ENCODE peak calls at places on chromosomes 13 and 19, in nine cellular contexts. One of them, this sample, is unnamed.

GRCh38 chr19:12937243-12938053 is 961 bp upstream of the CALR start:
- DNase-seq in IMR-90: no peak
- DNase-seq in GM23338: peak; percentile 91
- DNase-seq in K562: no peak
- DNase-seq in fibroblast of lung: no peak
- DNase-seq in astrocyte: no peak
- DNase-seq in keratinocyte: no peak
- DNase-seq in PC-3: peak; percentile 52
- DNase-seq in A549: no peak
- DNase-seq in this sample: peak; percentile 43

GRCh38 chr19:44005968-44006367 is 3.2 kb downstream of the ZNF230 start:
- DNase-seq in PC-3: no peak
- DNase-seq in astrocyte: no peak
- DNase-seq in A549: no peak
- DNase-seq in K562: no peak
- DNase-seq in IMR-90: peak; percentile 23
- DNase-seq in GM23338: no peak
- DNase-seq in keratinocyte: no peak
- DNase-seq in fibroblast of lung: no peak
- DNase-seq in this sample: no peak

GRCh38 chr19:53877361-53877766 is 4.6 kb upstream of the PRKCG start:
- DNase-seq in GM23338: peak; percentile 34
- DNase-seq in keratinocyte: no peak
- DNase-seq in astrocyte: no peak
- DNase-seq in K562: no peak
- DNase-seq in fibroblast of lung: peak; percentile 22
- DNase-seq in IMR-90: no peak
- DNase-seq in A549: no peak
- DNase-seq in PC-3: no peak
- DNase-seq in this sample: no peak

GRCh38 chr19:46076951-46077814 is 36.4 kb upstream of the IGFL4 start:
- DNase-seq in K562: peak; percentile 90
- DNase-seq in astrocyte: peak; percentile 62
- DNase-seq in A549: peak; percentile 95
- DNase-seq in GM23338: peak; percentile 97
- DNase-seq in IMR-90: peak; percentile 79
- DNase-seq in PC-3: peak; percentile 81
- DNase-seq in fibroblast of lung: peak; percentile 75
- DNase-seq in keratinocyte: no peak
- DNase-seq in this sample: peak; percentile 87

GRCh38 chr19:2441096-2441752 is 13.8 kb upstream of the TIMM13 start:
- DNase-seq in PC-3: no peak
- DNase-seq in keratinocyte: no peak
- DNase-seq in astrocyte: no peak
- DNase-seq in IMR-90: no peak
- DNase-seq in fibroblast of lung: no peak
- DNase-seq in K562: no peak
- DNase-seq in GM23338: no peak
- DNase-seq in A549: no peak
- DNase-seq in this sample: no peak

GRCh38 chr19:57719901-57720519 is 7.4 kb downstream of the ZNF671 start:
- DNase-seq in A549: no peak
- DNase-seq in astrocyte: no peak
- DNase-seq in keratinocyte: no peak
- DNase-seq in fibroblast of lung: no peak
- DNase-seq in PC-3: no peak
- DNase-seq in IMR-90: no peak
- DNase-seq in GM23338: no peak
- DNase-seq in K562: no peak
- DNase-seq in this sample: no peak

GRCh38 chr19:19527371-19527656 is 1.4 kb upstream of the YJEFN3 start:
- DNase-seq in keratinocyte: no peak
- DNase-seq in A549: no peak
- DNase-seq in fibroblast of lung: no peak
- DNase-seq in K562: no peak
- DNase-seq in IMR-90: no peak
- DNase-seq in PC-3: no peak
- DNase-seq in astrocyte: no peak
- DNase-seq in GM23338: no peak
- DNase-seq in this sample: no peak

GRCh38 chr19:16862826-16863405 is 25.9 kb upstream of the F2RL3 start:
- DNase-seq in astrocyte: no peak
- DNase-seq in K562: no peak
- DNase-seq in IMR-90: no peak
- DNase-seq in A549: no peak
- DNase-seq in GM23338: no peak
- DNase-seq in PC-3: no peak
- DNase-seq in keratinocyte: no peak
- DNase-seq in fibroblast of lung: no peak
- DNase-seq in this sample: no peak

GRCh38 chr13:104984296-104984818 is 1551.1 kb downstream of the EFNB2 start:
- DNase-seq in fibroblast of lung: peak; percentile 77
- DNase-seq in A549: no peak
- DNase-seq in GM23338: no peak
- DNase-seq in astrocyte: peak; percentile 71
- DNase-seq in keratinocyte: no peak
- DNase-seq in IMR-90: peak; percentile 12
- DNase-seq in K562: no peak
- DNase-seq in PC-3: peak; percentile 8
- DNase-seq in this sample: no peak

DNA sequence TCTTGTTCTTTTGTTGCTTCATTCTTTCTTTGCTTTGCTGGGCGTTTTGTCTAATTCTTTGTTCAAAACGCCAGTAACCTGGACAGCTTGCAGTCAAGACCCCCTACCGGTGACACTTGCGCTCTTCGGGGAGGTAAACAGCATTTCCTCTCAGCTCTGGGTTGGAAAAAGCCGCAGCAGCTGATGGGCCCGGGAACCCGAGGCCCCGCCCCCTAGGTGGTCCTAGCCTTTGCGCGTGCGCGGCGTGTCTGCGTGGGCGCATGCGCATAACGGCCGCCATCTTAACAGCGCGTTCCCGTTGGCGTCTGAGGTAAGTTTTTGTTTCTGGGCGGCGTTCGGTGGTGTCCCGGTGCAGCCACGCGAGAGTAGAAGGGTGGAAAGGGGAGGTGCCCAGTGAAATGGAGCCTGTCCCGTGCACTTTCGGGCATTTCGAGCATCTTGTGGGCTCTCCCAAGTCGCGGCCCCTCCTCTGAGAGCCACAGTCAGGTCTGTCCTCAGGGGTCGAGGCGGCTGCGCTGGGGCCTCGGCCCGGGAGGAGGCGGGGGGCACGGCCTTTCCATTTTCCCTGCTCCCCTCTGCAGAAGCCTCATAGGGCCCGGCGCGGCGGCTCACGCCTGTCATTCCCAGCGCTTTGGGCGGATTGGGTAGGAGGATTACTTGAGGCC is at the start of gene ZNF559:
- DNase-seq in IMR-90: peak; percentile 92
- DNase-seq in K562: peak; percentile 96
- DNase-seq in A549: peak; percentile 61
- DNase-seq in fibroblast of lung: peak; percentile 94
- DNase-seq in PC-3: peak; percentile 96
- DNase-seq in GM23338: peak; percentile 96
- DNase-seq in astrocyte: peak; percentile 91
- DNase-seq in keratinocyte: peak; percentile 78
- DNase-seq in this sample: peak; percentile 85
- TF ChIP-seq CTCF in IMR-90: peak; percentile 33
- TF ChIP-seq CTCF in K562: peak; percentile 37
- TF ChIP-seq CTCF in A549: no peak
- TF ChIP-seq CTCF in fibroblast of lung: peak; percentile 11
- TF ChIP-seq CTCF in PC-3: peak; percentile 38
- TF ChIP-seq CTCF in GM23338: peak; percentile 45
- TF ChIP-seq CTCF in astrocyte: peak; percentile 30
- TF ChIP-seq CTCF in keratinocyte: no peak
- TF ChIP-seq CTCF in this sample: peak; percentile 30

GRCh38 chr13:111536239-111536638 is 215.8 kb downstream of the TEX29 start:
- DNase-seq in GM23338: no peak
- DNase-seq in IMR-90: no peak
- DNase-seq in fibroblast of lung: no peak
- DNase-seq in PC-3: no peak
- DNase-seq in astrocyte: no peak
- DNase-seq in A549: no peak
- DNase-seq in K562: no peak
- DNase-seq in keratinocyte: no peak
- DNase-seq in this sample: no peak
- H3K4me2 ChIP-seq in GM23338: peak overlapping the region; percentile 75
- H3K4me2 ChIP-seq in IMR-90: no peak overlapping the region
- H3K4me2 ChIP-seq in fibroblast of lung: no peak overlapping the region
- H3K4me2 ChIP-seq in PC-3: no peak overlapping the region
- H3K4me2 ChIP-seq in astrocyte: no peak overlapping the region
- H3K4me2 ChIP-seq in A549: no peak overlapping the region
- H3K4me2 ChIP-seq in K562: no peak overlapping the region
- H3K4me2 ChIP-seq in keratinocyte: no peak overlapping the region
- H3K4me2 ChIP-seq in this sample: no peak overlapping the region

GRCh38 chr19:49541914-49542313 is 14.1 kb downstream of the RCN3 start:
- DNase-seq in keratinocyte: no peak
- DNase-seq in GM23338: no peak
- DNase-seq in K562: no peak
- DNase-seq in IMR-90: no peak
- DNase-seq in fibroblast of lung: no peak
- DNase-seq in PC-3: no peak
- DNase-seq in astrocyte: no peak
- DNase-seq in A549: no peak
- DNase-seq in this sample: no peak

GRCh38 chr19:49536921-49537462 is 9.2 kb downstream of the RCN3 start:
- DNase-seq in PC-3: no peak
- DNase-seq in keratinocyte: no peak
- DNase-seq in K562: no peak
- DNase-seq in astrocyte: no peak
- DNase-seq in A549: no peak
- DNase-seq in fibroblast of lung: no peak
- DNase-seq in GM23338: no peak
- DNase-seq in IMR-90: no peak
- DNase-seq in this sample: no peak

GRCh38 chr19:49542446-49542845 is 14.6 kb downstream of the RCN3 start:
- DNase-seq in PC-3: no peak
- DNase-seq in keratinocyte: no peak
- DNase-seq in IMR-90: no peak
- DNase-seq in GM23338: no peak
- DNase-seq in fibroblast of lung: no peak
- DNase-seq in K562: no peak
- DNase-seq in A549: no peak
- DNase-seq in astrocyte: no peak
- DNase-seq in this sample: no peak

GRCh38 chr19:49538643-49539042 is 10.8 kb downstream of the RCN3 start:
- DNase-seq in astrocyte: no peak
- DNase-seq in PC-3: no peak
- DNase-seq in fibroblast of lung: no peak
- DNase-seq in keratinocyte: no peak
- DNase-seq in GM23338: no peak
- DNase-seq in A549: no peak
- DNase-seq in IMR-90: no peak
- DNase-seq in K562: no peak
- DNase-seq in this sample: no peak

DNA sequence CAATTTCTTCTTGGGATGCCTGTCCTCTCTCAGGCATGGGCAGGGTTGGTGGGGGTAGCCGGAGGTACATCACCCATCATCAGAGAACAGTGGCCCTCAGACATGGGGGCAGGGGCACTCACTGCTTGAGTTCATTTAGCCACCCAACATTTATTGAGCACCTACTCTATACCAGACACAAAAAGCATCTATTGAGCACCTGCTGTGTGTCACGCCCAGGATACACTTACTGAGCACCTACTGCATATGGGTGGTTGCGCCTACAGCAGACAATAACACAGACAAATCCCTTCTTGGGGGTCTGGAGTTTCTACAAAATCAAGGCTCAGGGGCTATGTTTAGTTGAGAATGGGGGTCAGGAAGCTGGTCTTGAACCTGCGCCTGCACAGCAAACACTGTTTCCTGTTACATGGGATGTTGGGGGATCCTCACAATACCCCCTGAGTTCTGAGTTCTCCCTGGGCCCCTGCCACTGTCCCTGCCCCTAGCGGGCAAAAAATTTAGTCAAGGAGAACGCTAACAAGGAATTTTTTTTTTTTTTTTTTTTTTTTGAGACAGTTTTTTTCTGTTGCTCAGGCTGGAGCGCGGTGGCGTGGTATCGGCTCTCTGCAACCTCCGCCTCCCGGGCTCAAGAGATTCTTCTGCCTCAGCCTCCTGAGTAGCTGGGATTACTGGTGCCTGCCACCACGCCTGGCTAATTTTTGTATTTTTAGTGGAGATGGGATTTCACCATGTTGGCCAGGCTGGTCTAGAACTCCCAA is 11.6 kb downstream of the RCN3 start:
- DNase-seq in IMR-90: no peak
- DNase-seq in keratinocyte: no peak
- DNase-seq in A549: no peak
- DNase-seq in PC-3: no peak
- DNase-seq in fibroblast of lung: no peak
- DNase-seq in K562: no peak
- DNase-seq in GM23338: no peak
- DNase-seq in astrocyte: no peak
- DNase-seq in this sample: no peak
- TF ChIP-seq CTCF in IMR-90: no peak
- TF ChIP-seq CTCF in keratinocyte: no peak
- TF ChIP-seq CTCF in A549: no peak
- TF ChIP-seq CTCF in PC-3: no peak
- TF ChIP-seq CTCF in fibroblast of lung: no peak
- TF ChIP-seq CTCF in K562: no peak
- TF ChIP-seq CTCF in GM23338: no peak
- TF ChIP-seq CTCF in astrocyte: no peak
- TF ChIP-seq CTCF in this sample: no peak

GRCh38 chr13:23407996-23408395 is 25.5 kb downstream of the SACS start:
- DNase-seq in IMR-90: no peak
- DNase-seq in K562: no peak
- DNase-seq in PC-3: no peak
- DNase-seq in GM23338: no peak
- DNase-seq in A549: no peak
- DNase-seq in fibroblast of lung: no peak
- DNase-seq in keratinocyte: no peak
- DNase-seq in astrocyte: no peak
- DNase-seq in this sample: no peak
- H3K4me2 ChIP-seq in IMR-90: no peak overlapping the region
- H3K4me2 ChIP-seq in K562: no peak overlapping the region
- H3K4me2 ChIP-seq in PC-3: no peak overlapping the region
- H3K4me2 ChIP-seq in GM23338: no peak overlapping the region
- H3K4me2 ChIP-seq in A549: no peak overlapping the region
- H3K4me2 ChIP-seq in fibroblast of lung: no peak overlapping the region
- H3K4me2 ChIP-seq in keratinocyte: no peak overlapping the region
- H3K4me2 ChIP-seq in astrocyte: no peak overlapping the region
- H3K4me2 ChIP-seq in this sample: no peak overlapping the region

DNA sequence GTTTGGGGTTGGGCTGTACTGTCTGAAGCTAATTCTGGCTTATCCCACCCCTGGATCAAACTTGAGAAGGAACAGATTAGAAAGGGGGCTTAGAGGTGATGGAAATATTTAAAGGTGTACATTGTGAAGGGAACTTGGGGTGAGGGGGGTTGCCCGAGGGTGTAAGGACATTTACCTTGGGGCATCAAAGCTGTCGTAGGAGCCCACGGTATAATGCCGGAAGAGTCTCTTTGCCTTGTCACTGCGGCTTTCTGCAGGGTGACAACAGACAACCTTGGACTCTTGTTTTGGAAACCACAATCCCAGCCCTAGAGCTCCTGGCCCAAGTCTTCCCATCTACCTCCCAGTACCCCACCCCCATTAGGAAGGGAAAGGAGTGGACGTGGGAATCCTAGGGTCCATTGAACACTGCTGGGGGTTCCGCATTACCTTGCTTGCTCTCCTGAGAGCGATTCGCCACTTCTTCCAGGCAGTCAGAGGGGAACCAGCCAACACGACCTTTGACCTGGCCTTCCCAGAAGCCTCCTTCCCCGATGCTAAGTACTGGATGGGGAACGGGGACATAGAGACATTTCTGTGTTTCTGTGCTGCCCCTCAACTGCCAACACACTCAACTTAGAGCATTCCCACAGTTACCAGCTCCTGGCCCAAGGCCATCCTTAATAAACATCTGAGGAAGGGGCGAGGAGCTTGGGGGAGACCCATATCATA is 22.0 kb downstream of the SHANK1 start:
- DNase-seq in astrocyte: no peak
- DNase-seq in PC-3: no peak
- DNase-seq in fibroblast of lung: no peak
- DNase-seq in K562: no peak
- DNase-seq in keratinocyte: no peak
- DNase-seq in A549: no peak
- DNase-seq in GM23338: no peak
- DNase-seq in IMR-90: no peak
- DNase-seq in this sample: no peak
- TF ChIP-seq CTCF in astrocyte: no peak
- TF ChIP-seq CTCF in PC-3: no peak
- TF ChIP-seq CTCF in fibroblast of lung: no peak
- TF ChIP-seq CTCF in K562: no peak
- TF ChIP-seq CTCF in keratinocyte: no peak
- TF ChIP-seq CTCF in A549: no peak
- TF ChIP-seq CTCF in GM23338: no peak
- TF ChIP-seq CTCF in IMR-90: no peak
- TF ChIP-seq CTCF in this sample: no peak